ENCODE peak calls at places on chromosome 2, in six cellular contexts. J is aorta, Z is fibroblast of the conjunctiva, E is memory B cell, B is kidney, Q is left ventricle myocardium inferior. P is an unnamed sample.

GRCh38 chr2:127968610-127969339 is 59.1 kb downstream of the SAP130 start:
- DNase-seq in J (no peak), Z (peak; percentile 12), E (no peak), B (no peak), Q (no peak), P (no peak)

GRCh38 chr2:1855150-1855549 is 110.8 kb upstream of the PXDN start:
- DNase-seq in J (no peak), Z (no peak), E (no peak), B (no peak), Q (no peak), P (no peak)

GRCh38 chr2:203819434-203820133 is 48.0 kb upstream of the CTLA4 start:
- DNase-seq in J (no peak), Z (no peak), E (no peak), B (no peak), Q (no peak), P (no peak)

GRCh38 chr2:197828464-197829135 is 24.2 kb downstream of the PLCL1 start:
- DNase-seq in J (no peak), Z (peak; percentile 21), E (no peak), B (no peak), Q (no peak), P (no peak)

GRCh38 chr2:179584760-179585159 is 276.7 kb downstream of the ZNF385B start:
- DNase-seq in J (no peak), Z (no peak), E (no peak), B (no peak), Q (no peak), P (no peak)

GRCh38 chr2:183903026-183903425 is 695.3 kb upstream of the ZNF804A start:
- DNase-seq in J (no peak), Z (no peak), E (no peak), B (no peak), Q (no peak), P (no peak)

GRCh38 chr2:109151519-109151918 is 22.5 kb downstream of the SH3RF3 start:
- DNase-seq in J (no peak), Z (no peak), E (no peak), B (no peak), Q (no peak), P (no peak)

GRCh38 chr2:88828397-88829137 is 137.1 kb downstream of the RPIA start:
- DNase-seq in J (no peak), Z (no peak), E (no peak), B (peak; percentile 71), Q (peak; percentile 65), P (peak; percentile 23)

GRCh38 chr2:139031722-139032121 is 251.5 kb upstream of the NXPH2 start:
- DNase-seq in J (no peak), Z (no peak), E (no peak), B (peak; percentile 8), Q (peak; percentile 7), P (peak; percentile 36)

GRCh38 chr2:239105234-239105633 is 257.3 kb downstream of the TWIST2 start:
- DNase-seq in J (no peak), Z (no peak), E (no peak), B (no peak), Q (no peak), P (no peak)

GRCh38 chr2:120237491-120237902 is 14.3 kb upstream of the TMEM185B start:
- DNase-seq in J (no peak), Z (peak; percentile 27), E (no peak), B (peak; percentile 63), Q (no peak), P (peak; percentile 37)

GRCh38 chr2:156215656-156216055 is 116.9 kb downstream of the NR4A2 start:
- DNase-seq in J (no peak), Z (no peak), E (no peak), B (no peak), Q (no peak), P (no peak)

GRCh38 chr2:96108578-96109561 is 7.5 kb downstream of the ADRA2B start:
- DNase-seq in J (peak; percentile 65), Z (no peak), E (no peak), B (peak; percentile 72), Q (peak; percentile 64), P (no peak)

GRCh38 chr2:46666044-46666662 is 186.8 kb downstream of the TMEM247 start:
- DNase-seq in J (peak; percentile 67), Z (peak; percentile 86), E (no peak), B (peak; percentile 80), Q (peak; percentile 83), P (no peak)

GRCh38 chr2:238426568-238427434 is at the start of gene ASB1:
- DNase-seq in J (peak; percentile 91), Z (peak; percentile 53), E (peak; percentile 70), B (peak; percentile 93), Q (peak; percentile 79), P (peak; percentile 91)

GRCh38 chr2:64838817-64839216 is 150.4 kb upstream of the SLC1A4 start:
- DNase-seq in J (peak; percentile 85), Z (peak; percentile 51), E (no peak), B (peak; percentile 90), Q (no peak), P (peak; percentile 94)